ENCODE peak calls at places on chromosome 20, in seven cellular contexts. S is stimulated activated naive B cell treated with anti-CD40 and anti-IgM and Interleukin-4, amounts not matched to agents 10 μg/mL and 1 μg/mL and 100 μg/mL, for 72 hours; U is caudate nucleus; X is hippocampal formation; T is fibroblast of lung; P is activated gamma-delta T cell treated with Interleukin-2 at 50 U/mL for 16 hours; O is activated CD8-positive, alpha-beta memory T cell treated with anti-CD3 and anti-CD28 coated beads, Interleukin-2, amount 50 U/mL, for 4 hours. F is an unnamed sample.

GRCh38 chr20:39633689-39634088 is 671.5 kb downstream of the DHX35 start:
- DNase-seq in S (no peak), U (no peak), X (no peak), T (no peak), P (no peak), O (no peak), F (no peak)

GRCh38 chr20:40046703-40047102 is 642.3 kb downstream of the MAFB start:
- DNase-seq in S (no peak), U (no peak), X (no peak), T (no peak), P (no peak), O (no peak), F (peak)

GRCh38 chr20:21395666-21396044 is 1.7 kb downstream of the NKX2-4 start:
- DNase-seq in S (no peak), U (no peak), X (no peak), T (peak), P (peak), O (peak), F (no peak)

GRCh38 chr20:64254156-64254555 is 1.4 kb upstream of the PCMTD2 start:
- DNase-seq in S (no peak), U (no peak), X (no peak), T (no peak), P (no peak), O (no peak), F (no peak)

GRCh38 chr20:10761232-10761631 is 87.4 kb upstream of the JAG1 start:
- DNase-seq in S (no peak), U (no peak), X (no peak), T (peak), P (no peak), O (no peak), F (peak)

GRCh38 chr20:57390604-57391438 is at the start of gene RBM38:
- DNase-seq in S (peak), U (peak), X (peak), T (peak), P (peak), O (peak), F (peak)

GRCh38 chr20:1301031-1301529 is 27.9 kb downstream of the SDCBP2 start:
- DNase-seq in S (no peak), U (no peak), X (no peak), T (peak), P (peak), O (peak), F (peak)

GRCh38 chr20:44646023-44646640 is 5.4 kb downstream of the ADA start:
- DNase-seq in S (no peak), U (no peak), X (no peak), T (peak), P (peak), O (no peak), F (peak)

GRCh38 chr20:52494244-52494643 is 302.7 kb upstream of the ZFP64 start:
- DNase-seq in S (no peak), U (no peak), X (no peak), T (peak), P (peak), O (peak), F (peak)

GRCh38 chr20:5658897-5659296 is 91.3 kb upstream of the SHLD1 start:
- DNase-seq in S (peak), U (peak), X (no peak), T (peak), P (peak), O (peak), F (peak)

GRCh38 chr20:8132632-8133587 is 844 bp downstream of the PLCB1 start:
- DNase-seq in S (no peak), U (no peak), X (peak), T (peak), P (peak), O (peak), F (no peak)

GRCh38 chr20:8267009-8267408 is 134.9 kb downstream of the PLCB1 start:
- DNase-seq in S (no peak), U (no peak), X (no peak), T (no peak), P (no peak), O (no peak), F (no peak)

GRCh38 chr20:51378171-51378928 is 164.2 kb downstream of the NFATC2 start:
- DNase-seq in S (no peak), U (no peak), X (no peak), T (no peak), P (no peak), O (no peak), F (no peak)

GRCh38 chr20:33277471-33278441 is 5.3 kb upstream of the BPIFB1 start:
- DNase-seq in S (no peak), U (no peak), X (no peak), T (no peak), P (no peak), O (no peak), F (no peak)

GRCh38 chr20:11173936-11174335 is 500.1 kb upstream of the JAG1 start:
- DNase-seq in S (no peak), U (no peak), X (no peak), T (peak), P (no peak), O (no peak), F (peak)

GRCh38 chr20:34316191-34316814 is 13.1 kb upstream of the AHCY start:
- DNase-seq in S (no peak), U (no peak), X (no peak), T (peak), P (no peak), O (no peak), F (peak)

GRCh38 chr20:42483694-42484303 is 705.9 kb downstream of the PTPRT start:
- DNase-seq in S (no peak), U (no peak), X (no peak), T (no peak), P (no peak), O (no peak), F (peak)

GRCh38 chr20:40233401-40233800 is 455.6 kb downstream of the MAFB start:
- DNase-seq in S (no peak), U (no peak), X (no peak), T (no peak), P (no peak), O (no peak), F (peak)

GRCh38 chr20:1320902-1321653 is 7.9 kb downstream of the SDCBP2 start:
- DNase-seq in S (no peak), U (no peak), X (no peak), T (no peak), P (no peak), O (no peak), F (no peak)

GRCh38 chr20:50338479-50339195 is 148.0 kb downstream of the CEBPB start:
- DNase-seq in S (peak), U (no peak), X (no peak), T (peak), P (peak), O (no peak), F (peak)

GRCh38 chr20:58647814-58648501 is 3.1 kb upstream of the STX16 start:
- DNase-seq in S (no peak), U (no peak), X (no peak), T (peak), P (no peak), O (no peak), F (peak)

GRCh38 chr20:407953-408842 is at the start of gene RBCK1:
- DNase-seq in S (peak), U (peak), X (peak), T (peak), P (peak), O (peak), F (peak)

F was measured in M059J.